ENCODE peak calls at places on chromosomes 12 and 14, in nine cellular contexts. L is NCI-H1092 treated with DMSO at 0.1 percent for 48 hours; C is fibroblast of the conjunctiva; Q is A172; E is bronchial epithelial cell; B is Peyer's patch; G is stimulated activated CD8-positive, alpha-beta memory T cell treated with anti-CD3 and anti-CD28 coated beads, Interleukin-4, amount 100 ng/mL, for 1 hour; R is activated CD4-positive, CD25-positive, alpha-beta regulatory T cell treated with anti-CD3 and anti-CD28 coated beads, Interleukin-2, amount 50 U/mL, for 16 hours; V is AG08396. P is an unnamed sample.

GRCh38 chr12:111455448-111456320 is 50.0 kb downstream of the SH2B3 start:
- DNase-seq in L (no peak), C (no peak), Q (peak), E (no peak), B (no peak), G (no peak), R (no peak), V (peak), P (no peak)

GRCh38 chr14:38125484-38125912 is 82.2 kb upstream of the SSTR1 start:
- DNase-seq in L (peak), C (no peak), Q (peak), E (no peak), B (no peak), G (no peak), R (no peak), V (no peak), P (no peak)

GRCh38 chr12:111673503-111673902 is 12.3 kb downstream of the BRAP start:
- DNase-seq in L (no peak), C (peak), Q (peak), E (peak), B (no peak), G (no peak), R (no peak), V (peak), P (no peak)

GRCh38 chr14:22689186-22689585 is 45.0 kb upstream of the OR6J1 start:
- DNase-seq in L (no peak), C (peak), Q (peak), E (peak), B (no peak), G (no peak), R (no peak), V (peak), P (no peak)

GRCh38 chr12:93300611-93301021 is 77.1 kb upstream of the NUDT4 start:
- DNase-seq in L (no peak), C (no peak), Q (no peak), E (no peak), B (no peak), G (no peak), R (no peak), V (no peak), P (no peak)

GRCh38 chr14:102525213-102526143 is 15.9 kb upstream of the ANKRD9 start:
- DNase-seq in L (peak), C (no peak), Q (peak), E (peak), B (peak), G (no peak), R (no peak), V (no peak), P (peak)

GRCh38 chr14:39175445-39176262 is 600 bp downstream of the PNN start:
- DNase-seq in L (peak), C (no peak), Q (no peak), E (peak), B (peak), G (no peak), R (no peak), V (peak), P (peak)

GRCh38 chr12:3135522-3136461 is 58.6 kb downstream of the TSPAN9 start:
- DNase-seq in L (peak), C (peak), Q (peak), E (peak), B (peak), G (no peak), R (peak), V (peak), P (no peak)

GRCh38 chr14:88985654-88986053 is 161.2 kb downstream of the TTC8 start:
- DNase-seq in L (no peak), C (no peak), Q (no peak), E (no peak), B (no peak), G (no peak), R (no peak), V (no peak), P (no peak)

GRCh38 chr14:51180577-51180976 is 59.5 kb upstream of the TMX1 start:
- DNase-seq in L (no peak), C (no peak), Q (no peak), E (no peak), B (no peak), G (no peak), R (no peak), V (no peak), P (no peak)

GRCh38 chr12:1610072-1610643 is 15.8 kb upstream of the FBXL14 start:
- DNase-seq in L (no peak), C (no peak), Q (no peak), E (no peak), B (no peak), G (no peak), R (no peak), V (no peak), P (no peak)

GRCh38 chr12:125786143-125786542 is 720.9 kb downstream of the AACS start:
- DNase-seq in L (no peak), C (no peak), Q (no peak), E (no peak), B (no peak), G (no peak), R (no peak), V (no peak), P (no peak)

GRCh38 chr14:100889641-100890040 is 13.9 kb downstream of the RTL1 start:
- DNase-seq in L (no peak), C (no peak), Q (no peak), E (no peak), B (no peak), G (no peak), R (no peak), V (no peak), P (peak)

GRCh38 chr14:91108941-91109611 is 4.8 kb upstream of the DGLUCY start:
- DNase-seq in L (no peak), C (no peak), Q (no peak), E (no peak), B (peak), G (no peak), R (no peak), V (no peak), P (peak)

GRCh38 chr12:113056631-113057488 is at the start of gene DTX1:
- DNase-seq in L (peak), C (no peak), Q (no peak), E (no peak), B (peak), G (no peak), R (peak), V (peak), P (peak)

GRCh38 chr14:103099081-103099732 is 4.7 kb downstream of the EXOC3L4 start:
- DNase-seq in L (no peak), C (no peak), Q (no peak), E (no peak), B (no peak), G (no peak), R (no peak), V (no peak), P (no peak)

GRCh38 chr14:80202888-80203562 is 8.3 kb downstream of the DIO2 start:
- DNase-seq in L (no peak), C (no peak), Q (no peak), E (peak), B (no peak), G (no peak), R (no peak), V (no peak), P (no peak)

GRCh38 chr14:68749487-68750475 is 43.1 kb downstream of the ZFP36L1 start:
- DNase-seq in L (no peak), C (no peak), Q (peak), E (peak), B (no peak), G (no peak), R (no peak), V (no peak), P (no peak)

GRCh38 chr14:70616646-70617045 is 16.2 kb upstream of the MED6 start:
- DNase-seq in L (no peak), C (no peak), Q (no peak), E (peak), B (no peak), G (no peak), R (no peak), V (no peak), P (no peak)

GRCh38 chr12:80107221-80107620 is 7.9 kb downstream of the OTOGL start:
- DNase-seq in L (no peak), C (no peak), Q (no peak), E (no peak), B (no peak), G (no peak), R (no peak), V (no peak), P (no peak)

GRCh38 chr12:132453361-132454133 is 36.4 kb upstream of the FBRSL1 start:
- DNase-seq in L (no peak), C (no peak), Q (peak), E (no peak), B (no peak), G (no peak), R (no peak), V (peak), P (no peak)

GRCh38 chr12:98883231-98883630 is 238.1 kb downstream of the APAF1 start:
- DNase-seq in L (no peak), C (no peak), Q (no peak), E (no peak), B (no peak), G (no peak), R (no peak), V (no peak), P (no peak)

GRCh38 chr12:132125736-132126135 is 18.4 kb downstream of the DDX51 start:
- DNase-seq in L (no peak), C (no peak), Q (no peak), E (no peak), B (no peak), G (no peak), R (no peak), V (no peak), P (peak)

GRCh38 chr14:50854521-50854920 is 17.3 kb upstream of the ABHD12B start:
- DNase-seq in L (no peak), C (no peak), Q (no peak), E (no peak), B (no peak), G (no peak), R (no peak), V (no peak), P (no peak)

GRCh38 chr14:24406416-24406815 is 7.6 kb downstream of the NYNRIN start:
- DNase-seq in L (no peak), C (no peak), Q (no peak), E (no peak), B (no peak), G (no peak), R (no peak), V (no peak), P (no peak)

GRCh38 chr12:3988519-3989217 is 115.5 kb upstream of the PARP11 start:
- DNase-seq in L (no peak), C (no peak), Q (no peak), E (peak), B (peak), G (no peak), R (no peak), V (no peak), P (no peak)

GRCh38 chr12:107379852-107380567 is 286.7 kb upstream of the CRY1 start:
- DNase-seq in L (peak), C (peak), Q (no peak), E (peak), B (no peak), G (no peak), R (no peak), V (peak), P (no peak)

GRCh38 chr12:43113153-43113552 is 438.9 kb downstream of the ADAMTS20 start:
- DNase-seq in L (no peak), C (peak), Q (no peak), E (no peak), B (no peak), G (no peak), R (no peak), V (no peak), P (no peak)

GRCh38 chr12:114275937-114276785 is 129.8 kb downstream of the TBX5 start:
- DNase-seq in L (no peak), C (no peak), Q (no peak), E (no peak), B (no peak), G (no peak), R (no peak), V (no peak), P (no peak)

GRCh38 chr12:25327321-25327720 is 76.6 kb upstream of the KRAS start:
- DNase-seq in L (no peak), C (no peak), Q (no peak), E (no peak), B (no peak), G (no peak), R (no peak), V (no peak), P (no peak)

GRCh38 chr12:127162902-127163301 is 1104.1 kb upstream of the TMEM132C start:
- DNase-seq in L (no peak), C (peak), Q (peak), E (peak), B (peak), G (no peak), R (no peak), V (peak), P (no peak)

GRCh38 chr12:100422646-100423045 is 51.0 kb upstream of the NR1H4 start:
- DNase-seq in L (no peak), C (no peak), Q (no peak), E (no peak), B (no peak), G (no peak), R (no peak), V (no peak), P (no peak)

GRCh38 chr12:25764409-25764808 is 194.1 kb upstream of the RASSF8 start:
- DNase-seq in L (no peak), C (no peak), Q (no peak), E (no peak), B (no peak), G (no peak), R (no peak), V (no peak), P (no peak)

GRCh38 chr14:76371066-76371465 is 4.9 kb upstream of the ESRRB start:
- DNase-seq in L (no peak), C (no peak), Q (no peak), E (no peak), B (no peak), G (no peak), R (no peak), V (no peak), P (no peak)

GRCh38 chr14:88476375-88476774 is 78.4 kb downstream of the PTPN21 start:
- DNase-seq in L (no peak), C (no peak), Q (no peak), E (no peak), B (no peak), G (no peak), R (no peak), V (no peak), P (no peak)

P was measured in upper lobe of right lung.